ENCODE peak calls at places on chromosomes 3 and 15, in seven cellular contexts. Q, B, R, L, S, E and D are unnamed samples.
A peak's percentile ranks its signal among the peaks of the same experiment; 100 is the strongest.

GRCh38 chr3:159669753-159670152 is 318.9 kb upstream of the IL12A start:
- DNase-seq in B (no peak), Q (no peak), R (no peak), L (no peak), E (no peak), S (no peak), D (no peak)

GRCh38 chr3:124652009-124652408 is 78.2 kb upstream of the UMPS start:
- DNase-seq in B (no peak), L (no peak), S (no peak), Q (no peak), R (no peak), E (no peak), D (no peak)

GRCh38 chr3:71645140-71645539 is 61.6 kb upstream of the FOXP1 start:
- DNase-seq in R (no peak), S (no peak), B (no peak), L (no peak), E (no peak), Q (no peak), D (no peak)

GRCh38 chr3:113084777-113085176 is 94.0 kb downstream of the GTPBP8 start:
- DNase-seq in R (no peak), L (peak; percentile 20), S (no peak), Q (no peak), E (peak; percentile 95), B (no peak), D (no peak)

GRCh38 chr15:31280037-31280830 is 46.4 kb upstream of the KLF13 start:
- DNase-seq in R (no peak), E (no peak), S (no peak), L (no peak), Q (peak; percentile 61), B (peak; percentile 6), D (peak; percentile 56)

GRCh38 chr3:63910873-63911272 is 1.3 kb downstream of the SCAANT1 start:
- DNase-seq in S (no peak), E (no peak), L (no peak), Q (no peak), B (no peak), R (no peak), D (no peak)

GRCh38 chr3:135082706-135083105 is 287.6 kb downstream of the EPHB1 start:
- DNase-seq in L (no peak), Q (no peak), S (no peak), R (no peak), E (no peak), B (no peak), D (peak; percentile 50)

GRCh38 chr15:99449514-99449913 is 116.3 kb upstream of the MEF2A start:
- DNase-seq in S (no peak), R (no peak), B (no peak), E (no peak), L (no peak), Q (no peak), D (no peak)

GRCh38 chr3:108153451-108153981 is 62.7 kb upstream of the CD47 start:
- DNase-seq in E (peak; percentile 42), B (peak; percentile 61), S (peak; percentile 50), Q (no peak), L (no peak), R (no peak), D (no peak)

GRCh38 chr15:50114381-50114780 is 4.7 kb downstream of the ATP8B4 start:
- DNase-seq in L (no peak), S (no peak), B (no peak), Q (peak; percentile 77), E (no peak), R (no peak), D (no peak)

GRCh38 chr3:194374930-194375329 is 5.4 kb upstream of the LRRC15 start:
- DNase-seq in Q (no peak), R (no peak), B (no peak), S (no peak), L (no peak), E (no peak), D (no peak)

GRCh38 chr3:133408961-133409360 is 9.1 kb downstream of the BFSP2 start:
- DNase-seq in L (no peak), E (peak; percentile 87), B (no peak), R (no peak), Q (no peak), S (no peak), D (no peak)

GRCh38 chr3:9770276-9770812 is 597 bp upstream of the CAMK1 start:
- DNase-seq in Q (no peak), B (no peak), L (peak; percentile 91), S (peak; percentile 29), E (peak; percentile 26), R (no peak), D (peak; percentile 91)

GRCh38 chr3:111738238-111738637 is 120.8 kb upstream of the PHLDB2 start:
- DNase-seq in L (no peak), R (no peak), Q (no peak), B (no peak), S (no peak), E (peak; percentile 20), D (no peak)

GRCh38 chr3:111738790-111739189 is 120.3 kb upstream of the PHLDB2 start:
- DNase-seq in R (no peak), Q (no peak), S (no peak), L (no peak), E (no peak), B (no peak), D (no peak)

GRCh38 chr3:111737712-111738097 is 121.4 kb upstream of the PHLDB2 start:
- DNase-seq in E (peak; percentile 94), Q (no peak), B (no peak), S (peak; percentile 18), L (peak; percentile 31), R (no peak), D (peak; percentile 71)

GRCh38 chr3:111737056-111737711 is 121.9 kb upstream of the PHLDB2 start:
- DNase-seq in E (no peak), Q (no peak), B (no peak), L (peak; percentile 76), R (no peak), S (no peak), D (no peak)

DNA sequence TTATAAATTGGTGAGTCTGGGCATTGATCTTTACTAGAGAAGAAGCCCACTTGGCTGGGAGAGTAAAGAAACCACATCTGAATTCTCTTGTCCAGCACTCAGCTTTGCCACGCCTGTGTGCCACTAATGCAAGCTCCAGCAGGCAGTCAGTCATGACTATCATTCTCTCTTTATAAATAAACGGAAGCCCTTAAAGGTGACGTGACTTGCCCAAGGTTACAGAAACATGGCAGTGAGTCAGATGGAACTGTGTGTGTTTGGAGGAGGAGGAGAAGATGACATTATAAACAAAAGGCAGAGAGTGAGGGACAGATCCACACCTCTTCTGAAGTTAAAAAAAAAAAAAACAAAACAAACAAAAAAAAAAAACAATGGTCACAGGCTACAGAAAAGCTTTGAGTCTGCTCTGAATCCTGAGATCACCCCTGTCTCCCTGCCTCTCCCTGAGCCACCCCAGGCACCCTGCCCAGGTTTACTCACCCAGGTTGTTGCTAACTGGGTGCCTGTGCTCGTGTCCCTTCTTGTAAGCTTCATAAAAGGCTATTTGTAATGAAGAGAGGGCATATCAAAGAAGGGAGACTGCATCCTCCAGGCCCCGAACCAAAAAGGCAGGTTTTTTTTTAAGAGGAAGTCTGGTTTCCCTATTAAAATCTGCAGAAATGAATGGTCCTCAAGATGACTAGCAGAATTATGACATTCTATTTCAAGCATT is 119.7 kb upstream of the PHLDB2 start:
- DNase-seq in E (peak; percentile 44), R (no peak), Q (no peak), L (peak; percentile 47), S (peak; percentile 16), B (no peak), D (no peak)
- TF ChIP-seq CTCF in E (no peak), R (no peak), Q (no peak), L (no peak), S (no peak), B (no peak), D (no peak)

GRCh38 chr15:72117698-72118399 is at the start of gene MYO9A:
- DNase-seq in E (peak; percentile 97), R (peak; percentile 96), L (peak; percentile 98), Q (peak; percentile 99), B (peak; percentile 99), S (peak; percentile 99), D (peak; percentile 99)
- TF ChIP-seq CTCF in E (no peak), R (no peak), L (peak; percentile 26), Q (peak; percentile 25), B (no peak), S (no peak), D (peak; percentile 42)

GRCh38 chr3:41338276-41338675 is 139.0 kb downstream of the CTNNB1 start:
- DNase-seq in S (no peak), Q (no peak), R (no peak), B (no peak), L (no peak), E (peak; percentile 52), D (no peak)

GRCh38 chr3:41334426-41334825 is 135.1 kb downstream of the CTNNB1 start:
- DNase-seq in Q (no peak), S (no peak), B (peak; percentile 15), E (no peak), R (no peak), L (no peak), D (no peak)

GRCh38 chr3:41339758-41340157 is 140.5 kb downstream of the CTNNB1 start:
- DNase-seq in E (no peak), L (no peak), S (no peak), B (no peak), R (no peak), Q (no peak), D (no peak)
- TF ChIP-seq CTCF in E (no peak), L (no peak), S (no peak), B (no peak), R (no peak), Q (no peak), D (no peak)

GRCh38 chr3:36920884-36921567 is 23.8 kb downstream of the TRANK1 start:
- DNase-seq in R (no peak), S (no peak), B (no peak), Q (no peak), L (no peak), E (no peak), D (no peak)

GRCh38 chr3:36926292-36926897 is 18.5 kb downstream of the TRANK1 start:
- DNase-seq in B (no peak), E (no peak), Q (no peak), L (no peak), S (no peak), R (no peak), D (peak; percentile 4)

GRCh38 chr3:36924748-36925521 is 19.9 kb downstream of the TRANK1 start:
- DNase-seq in S (no peak), B (no peak), Q (no peak), R (no peak), L (no peak), E (no peak), D (peak; percentile 46)

GRCh38 chr3:36923981-36924747 is 20.7 kb downstream of the TRANK1 start:
- DNase-seq in Q (no peak), L (no peak), S (no peak), B (no peak), E (no peak), R (no peak), D (no peak)

DNA sequence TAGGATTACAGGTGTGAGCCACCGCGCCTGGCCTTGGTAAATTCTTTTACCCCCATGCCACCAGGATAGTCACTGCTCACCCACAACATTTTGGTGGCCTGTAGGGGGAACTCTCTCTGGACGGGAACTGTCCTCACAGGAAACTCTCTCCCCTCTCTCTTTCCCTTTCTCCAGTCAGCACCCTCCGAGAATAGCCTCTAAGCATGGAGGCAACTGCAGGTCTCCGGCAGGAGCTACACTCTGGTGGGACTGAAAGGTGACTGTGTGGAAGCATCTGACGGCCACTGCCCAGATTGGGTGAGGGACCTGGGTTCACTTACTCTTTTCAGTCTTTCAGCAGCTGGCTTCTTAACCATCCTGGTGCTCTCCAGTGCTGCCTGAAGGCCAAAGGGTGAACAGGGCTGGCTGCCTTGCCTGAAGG is 21.3 kb downstream of the TRANK1 start:
- DNase-seq in Q (peak; percentile 56), E (no peak), B (no peak), L (no peak), S (no peak), R (no peak), D (peak; percentile 55)
- TF ChIP-seq CTCF in Q (peak; percentile 41), E (peak; percentile 27), B (no peak), L (no peak), S (no peak), R (no peak), D (no peak)